ENCODE peak calls at places on chromosomes 11 and 22, in seven cellular contexts. I is esophagus muscularis mucosa, P is progenitor cell of endocrine pancreas, S is AML-193, N is GM23338, Q is EL, R is NCI-H2029. A is an unnamed sample.

GRCh38 chr11:77083553-77084245 is 16.9 kb downstream of the CAPN5 start:
- DNase-seq in S (no peak), R (no peak), Q (no peak), I (no peak), N (no peak), P (no peak), A (no peak)

GRCh38 chr11:2435288-2436012 is 8.9 kb downstream of the TRPM5 start:
- DNase-seq in P (no peak), I (no peak), Q (no peak), R (no peak), N (no peak), S (no peak), A (no peak)

GRCh38 chr11:60905551-60906113 is 753 bp downstream of the PRPF19 start:
- DNase-seq in P (no peak), S (no peak), R (peak), Q (peak), N (peak), I (no peak), A (no peak)

GRCh38 chr11:93933230-93933629 is 82.8 kb upstream of the VSTM5 start:
- DNase-seq in P (no peak), S (no peak), N (no peak), R (no peak), Q (no peak), I (peak), A (no peak)

GRCh38 chr11:94417386-94417987 is 16.3 kb upstream of the GPR83 start:
- DNase-seq in N (peak), I (no peak), P (no peak), S (peak), Q (peak), R (no peak), A (peak)

GRCh38 chr22:39204216-39204615 is 40.6 kb downstream of the PDGFB start:
- DNase-seq in R (no peak), I (no peak), P (no peak), Q (no peak), S (no peak), N (no peak), A (no peak)

GRCh38 chr11:107957109-107957588 is 28.9 kb downstream of the RAB39A start:
- DNase-seq in I (no peak), Q (no peak), R (no peak), S (peak), N (no peak), P (no peak), A (no peak)

GRCh38 chr11:48093795-48094642 is 113.7 kb downstream of the PTPRJ start:
- DNase-seq in N (no peak), I (peak), P (no peak), R (peak), Q (no peak), S (peak), A (no peak)

GRCh38 chr11:75114465-75114864 is 17.8 kb upstream of the OR2AT4 start:
- DNase-seq in Q (no peak), S (no peak), R (no peak), N (no peak), I (no peak), P (no peak), A (no peak)

GRCh38 chr22:41285441-41285819 is 557 bp downstream of the RANGAP1 start:
- DNase-seq in P (peak), Q (peak), R (peak), S (peak), N (peak), I (no peak), A (no peak)

GRCh38 chr11:10379022-10379421 is 74.1 kb downstream of the ADM start:
- DNase-seq in S (no peak), R (no peak), I (peak), Q (peak), N (peak), P (no peak), A (no peak)

GRCh38 chr22:27416553-27417427 is 384.8 kb downstream of the MN1 start:
- DNase-seq in P (no peak), R (no peak), S (no peak), Q (peak), I (no peak), N (peak), A (no peak)

GRCh38 chr11:82906236-82906635 is 4.7 kb downstream of the DDIAS start:
- DNase-seq in P (no peak), S (peak), I (no peak), R (peak), Q (peak), N (peak), A (no peak)

GRCh38 chr11:85752890-85753581 is 57.9 kb downstream of the SYTL2 start:
- DNase-seq in Q (no peak), S (no peak), N (no peak), I (no peak), R (no peak), P (no peak), A (peak)

GRCh38 chr11:71338806-71339177 is 86.4 kb upstream of the SHANK2 start:
- DNase-seq in P (no peak), S (no peak), I (no peak), N (no peak), Q (no peak), R (no peak), A (no peak)

A was measured in GDM1.